ENCODE peak calls at places on chromosomes 4 and X, in seven cellular contexts. F, X, V, I, L, O and G are unnamed samples.

GRCh38 chr4:156298230-156298629 is 344.6 kb upstream of the CTSO start:
- DNase-seq in I (no peak), V (no peak), F (no peak), O (no peak), L (no peak), X (peak; percentile 76), G (peak; percentile 34)

GRCh38 chr4:158949094-158949493 is 153.8 kb upstream of the RAPGEF2 start:
- DNase-seq in L (no peak), I (no peak), X (peak; percentile 54), O (peak; percentile 35), F (no peak), V (no peak), G (peak; percentile 79)

GRCh38 chr4:23113104-23113503 is 420.4 kb downstream of the GBA3 start:
- DNase-seq in V (no peak), O (no peak), L (no peak), F (no peak), I (no peak), X (no peak), G (no peak)

GRCh38 chrX:148290937-148291336 is 209.5 kb upstream of the AFF2 start:
- DNase-seq in L (no peak), O (no peak), I (no peak), V (no peak), F (no peak), X (no peak), G (no peak)

GRCh38 chr4:583820-584219 is 7.7 kb upstream of the TMEM271 start:
- DNase-seq in V (no peak), L (no peak), I (no peak), O (no peak), F (no peak), X (no peak), G (no peak)

GRCh38 chr4:70979445-70980008 is 13.9 kb upstream of the DCK start:
- DNase-seq in O (no peak), F (no peak), V (no peak), X (no peak), L (no peak), I (no peak), G (no peak)

GRCh38 chrX:48918303-48918643 is 551 bp downstream of the PIM2 start:
- DNase-seq in I (no peak), L (no peak), O (no peak), F (no peak), X (no peak), V (no peak), G (no peak)

GRCh38 chr4:158182736-158183135 is 9.9 kb upstream of the GASK1B start:
- DNase-seq in F (no peak), I (no peak), V (no peak), L (no peak), O (no peak), X (no peak), G (no peak)

GRCh38 chr4:101292214-101292613 is 55.1 kb downstream of the PPP3CA start:
- DNase-seq in L (no peak), I (no peak), O (no peak), V (no peak), X (no peak), F (no peak), G (no peak)

GRCh38 chr4:182536221-182536620 is 293.0 kb downstream of the TENM3 start:
- DNase-seq in I (no peak), V (no peak), X (no peak), L (no peak), F (no peak), O (no peak), G (no peak)

GRCh38 chrX:103073442-103073841 is 9.5 kb upstream of the BEX1 start:
- DNase-seq in X (peak; percentile 50), L (no peak), F (no peak), I (no peak), O (no peak), V (no peak), G (no peak)

GRCh38 chr4:184955636-184956035 is 62.7 kb upstream of the HELT start:
- DNase-seq in L (no peak), V (no peak), F (no peak), O (no peak), I (no peak), X (no peak), G (no peak)

GRCh38 chr4:84848432-84848831 is 118.1 kb downstream of the WDFY3 start:
- DNase-seq in F (no peak), V (no peak), L (no peak), X (no peak), I (no peak), O (no peak), G (no peak)

GRCh38 chrX:141341341-141341740 is 99.0 kb upstream of the SPANXC start:
- DNase-seq in I (no peak), V (no peak), X (peak; percentile 67), O (peak; percentile 87), L (no peak), F (no peak), G (peak; percentile 35)

GRCh38 chrX:68490644-68491043 is 8.2 kb upstream of the YIPF6 start:
- DNase-seq in X (peak; percentile 31), F (no peak), L (no peak), O (peak; percentile 62), I (no peak), V (no peak), G (peak; percentile 38)

GRCh38 chr4:46249106-46249505 is 125.3 kb upstream of the GABRG1 start:
- DNase-seq in I (no peak), V (no peak), X (no peak), O (no peak), F (no peak), L (no peak), G (no peak)

GRCh38 chr4:38128478-38129451 is 168.6 kb downstream of the PTTG2 start:
- DNase-seq in X (peak; percentile 28), L (peak; percentile 84), O (peak; percentile 21), I (no peak), F (peak; percentile 54), V (no peak), G (peak; percentile 100)

GRCh38 chr4:167838686-167839085 is 253.7 kb upstream of the ANXA10 start:
- DNase-seq in V (no peak), L (no peak), F (no peak), I (no peak), X (peak; percentile 37), O (no peak), G (peak; percentile 50)

GRCh38 chr4:1466034-1466960 is 60.1 kb upstream of the NKX1-1 start:
- DNase-seq in I (no peak), F (no peak), V (no peak), O (no peak), L (no peak), X (no peak), G (no peak)

GRCh38 chr4:181775298-181775697 is 467.9 kb upstream of the TENM3 start:
- DNase-seq in V (no peak), I (no peak), X (no peak), O (no peak), F (no peak), L (no peak), G (no peak)

GRCh38 chr4:152534541-152535231 is 1.2 kb downstream of the FBXW7 start:
- DNase-seq in L (peak; percentile 48), O (no peak), X (peak; percentile 40), I (peak; percentile 82), F (no peak), V (no peak), G (no peak)

GRCh38 chrX:68829594-68830485 is 1.0 kb downstream of the EFNB1 start:
- DNase-seq in F (no peak), X (peak; percentile 32), V (peak; percentile 69), L (peak; percentile 4), O (no peak), I (no peak), G (no peak)

GRCh38 chr4:77001907-77002306 is 52.4 kb downstream of the SEPTIN11 start:
- DNase-seq in L (no peak), O (peak; percentile 63), F (no peak), V (no peak), X (peak; percentile 69), I (no peak), G (peak; percentile 73)

GRCh38 chrX:23799469-23800065 is 16.6 kb downstream of the SAT1 start:
- DNase-seq in L (no peak), X (no peak), F (no peak), V (no peak), I (no peak), O (no peak), G (no peak)

GRCh38 chr4:154277164-154277563 is 214.4 kb downstream of the DCHS2 start:
- DNase-seq in O (no peak), F (no peak), I (no peak), V (no peak), L (no peak), X (no peak), G (no peak)

GRCh38 chrX:13533726-13534125 is 35.7 kb upstream of the EGFL6 start:
- DNase-seq in L (no peak), X (peak; percentile 73), V (no peak), F (no peak), I (no peak), O (peak; percentile 48), G (peak; percentile 53)

GRCh38 chr4:138697771-138698170 is 317.8 kb upstream of the NOCT start:
- DNase-seq in I (no peak), X (peak; percentile 11), O (no peak), L (no peak), F (no peak), V (no peak), G (no peak)

GRCh38 chrX:1536712-1537030 is 314 bp downstream of the P2RY8 start:
- DNase-seq in L (no peak), I (no peak), O (no peak), V (no peak), X (no peak), F (no peak), G (no peak)

GRCh38 chr4:93184093-93184492 is 644.5 kb upstream of the ATOH1 start:
- DNase-seq in L (no peak), F (no peak), X (no peak), O (no peak), V (no peak), I (no peak), G (peak; percentile 27)

GRCh38 chrX:12977761-12978204 is 2.9 kb downstream of the TMSB4X start:
- DNase-seq in F (no peak), I (no peak), X (no peak), O (no peak), L (no peak), V (no peak), G (peak; percentile 64)

GRCh38 chr4:185881427-185881826 is 69.4 kb upstream of the SORBS2 start:
- DNase-seq in V (no peak), L (no peak), O (no peak), I (no peak), X (peak; percentile 37), F (no peak), G (no peak)

GRCh38 chr4:98203406-98204235 is 57.6 kb upstream of the RAP1GDS1 start:
- DNase-seq in I (no peak), X (no peak), O (no peak), L (no peak), V (no peak), F (no peak), G (no peak)

GRCh38 chr4:56910172-56910967 is 2.7 kb downstream of the REST start:
- DNase-seq in L (no peak), F (no peak), O (peak; percentile 37), I (no peak), V (no peak), X (no peak), G (no peak)

GRCh38 chrX:125202486-125203378 is 116.9 kb upstream of the TEX13C start:
- DNase-seq in O (no peak), F (no peak), I (no peak), L (no peak), X (no peak), V (no peak), G (no peak)

GRCh38 chrX:68273887-68274286 is 159.4 kb downstream of the OPHN1 start:
- DNase-seq in V (no peak), I (no peak), X (no peak), O (no peak), F (no peak), L (no peak), G (peak; percentile 2)

GRCh38 chr4:126799971-126800722 is 832.6 kb upstream of the INTU start:
- DNase-seq in F (no peak), V (no peak), X (peak; percentile 33), I (no peak), L (no peak), O (no peak), G (peak; percentile 26)